ENCODE peak calls at places on chromosome 1, in four cellular contexts. F is ascending aorta, E is fibroblast of the aortic adventitia, X is WTC11. G is an unnamed sample.

GRCh38 chr1:27137022-27137542 is 17.8 kb downstream of the SLC9A1 start:
- DNase-seq in F (peak; percentile 77), E (no peak), X (no peak), G (no peak)

GRCh38 chr1:94596260-94596659 is 54.7 kb upstream of the F3 start:
- DNase-seq in F (no peak), E (no peak), X (no peak), G (no peak)

GRCh38 chr1:46487818-46488218 is 1.8 kb upstream of the DMBX1 start:
- DNase-seq in F (no peak), E (no peak), X (peak; percentile 71), G (peak; percentile 35)

GRCh38 chr1:89881415-89882058 is 60.7 kb downstream of the LRRC8D start:
- DNase-seq in F (no peak), E (no peak), X (no peak), G (no peak)

GRCh38 chr1:59026472-59026948 is 242.7 kb upstream of the JUN start:
- DNase-seq in F (peak; percentile 8), E (peak; percentile 87), X (no peak), G (no peak)

GRCh38 chr1:155207578-155208405 is at the start of gene THBS3:
- DNase-seq in F (peak; percentile 79), E (peak; percentile 48), X (no peak), G (no peak)

GRCh38 chr1:166111430-166111829 is 55.4 kb downstream of the FAM78B start:
- DNase-seq in F (no peak), E (no peak), X (no peak), G (no peak)

GRCh38 chr1:192879416-192879815 is 70.6 kb downstream of the RGS2 start:
- DNase-seq in F (no peak), E (peak; percentile 18), X (no peak), G (no peak)

DNA sequence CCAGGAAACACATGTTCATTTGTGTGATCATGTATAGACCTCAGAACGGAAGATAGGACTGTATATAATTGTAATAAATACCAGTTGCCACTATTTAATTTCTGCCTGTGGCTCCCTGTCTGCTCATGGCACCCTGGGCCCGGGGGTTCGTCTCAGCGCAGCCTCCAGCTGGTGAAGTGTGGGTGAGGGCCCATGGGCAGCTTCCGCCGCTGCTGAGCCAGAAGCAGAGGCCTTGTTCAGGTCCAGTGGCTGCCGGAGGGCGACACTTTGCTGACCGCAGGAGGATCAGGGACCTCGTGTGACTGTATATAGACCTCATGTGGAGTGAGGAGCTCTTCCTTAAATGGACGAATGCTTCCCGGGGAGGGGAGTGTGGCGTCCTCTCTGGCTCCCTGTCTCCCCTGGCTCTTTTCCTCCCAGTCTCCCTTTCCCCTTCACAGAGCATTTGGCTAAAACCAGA is 155.9 kb downstream of the PEX14 start:
- DNase-seq in F (no peak), E (no peak), X (no peak), G (no peak)
- TF ChIP-seq CTCF in F (no peak), E (no peak), X (no peak), G (no peak)

DNA sequence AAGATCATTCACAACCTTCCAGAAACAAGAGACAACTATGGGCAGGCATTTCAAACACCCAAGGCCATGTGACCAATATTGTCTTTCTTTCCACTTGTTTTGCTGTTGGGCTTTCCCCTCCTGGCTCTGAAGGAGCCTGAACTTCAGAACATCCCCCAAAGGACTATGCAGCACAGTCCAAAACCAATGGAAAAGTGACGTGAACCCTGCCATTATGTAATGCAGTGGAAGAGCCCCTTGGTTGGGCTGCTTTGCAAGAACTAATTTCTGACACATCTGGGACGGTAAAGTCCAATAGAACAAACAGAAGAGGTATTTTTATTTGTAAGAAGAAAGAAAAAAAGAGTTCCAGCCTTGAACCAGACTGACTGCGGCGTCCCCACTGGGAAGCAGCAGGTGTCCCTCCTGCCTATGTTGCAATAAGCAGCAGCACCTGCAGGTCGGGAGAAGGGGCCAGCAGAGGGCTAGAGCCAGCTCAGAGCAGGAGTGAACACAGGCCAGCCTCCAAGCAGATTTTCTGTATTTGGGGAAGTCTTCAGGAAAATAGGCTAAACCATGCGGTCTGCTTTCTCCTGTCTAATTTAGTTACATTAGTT is 116.7 kb downstream of the CDC7 start:
- DNase-seq in F (no peak), E (no peak), X (peak; percentile 67), G (peak; percentile 31)
- TF ChIP-seq CTCF in F (no peak), E (no peak), X (no peak), G (no peak)

DNA sequence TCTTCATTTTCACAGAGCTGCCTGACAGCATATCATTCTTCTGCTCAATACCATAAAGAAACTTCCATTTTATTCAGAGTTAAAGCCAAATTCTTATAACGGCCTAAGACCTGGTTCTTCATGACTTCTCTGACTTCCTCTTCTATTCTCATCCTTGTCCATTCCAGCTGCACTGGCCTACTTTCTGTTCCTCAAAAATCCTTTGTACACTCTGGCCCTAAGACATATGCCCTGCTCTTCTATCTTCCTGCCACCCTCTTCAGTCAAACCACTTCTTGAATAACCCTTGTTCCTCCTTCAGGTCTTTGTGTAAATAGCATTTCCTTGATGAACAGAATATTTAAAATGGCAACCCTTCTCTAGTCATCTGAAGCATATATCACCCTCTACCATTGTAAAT is 1338.7 kb upstream of the ADGRL2 start:
- DNase-seq in F (no peak), E (no peak), X (no peak), G (no peak)
- TF ChIP-seq CTCF in F (no peak), E (no peak), X (no peak), G (no peak)

GRCh38 chr1:247923941-247924340 is 748 bp upstream of the OR2AJ1 start:
- DNase-seq in F (no peak), E (no peak), X (peak; percentile 21), G (no peak)

GRCh38 chr1:247919952-247920351 is at the start of gene OR2T8:
- DNase-seq in F (no peak), E (no peak), X (no peak), G (no peak)

DNA sequence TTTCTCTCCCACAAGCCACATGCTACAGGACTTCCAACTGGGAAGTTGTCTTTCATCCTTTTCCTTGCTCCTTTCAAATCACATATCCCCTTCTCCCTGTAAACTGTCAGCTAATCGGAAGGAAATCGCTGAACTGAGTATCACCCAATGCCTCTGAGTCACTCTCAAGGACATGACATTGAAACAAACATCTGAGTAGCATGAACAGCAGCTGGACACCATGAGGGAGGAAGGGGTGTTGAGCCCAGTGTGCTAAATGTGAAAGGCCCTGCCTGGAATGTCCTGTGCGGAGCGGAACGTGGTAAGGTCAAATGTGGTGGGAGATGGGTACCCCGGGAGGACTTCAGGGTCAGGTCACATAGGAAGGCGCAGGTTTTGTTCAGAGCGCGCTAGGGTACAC is at the start of gene OR2AJ1:
- DNase-seq in F (no peak), E (no peak), X (no peak), G (no peak)
- TF ChIP-seq CTCF in F (no peak), E (no peak), X (no peak), G (no peak)

GRCh38 chr1:152348447-152348846 is 11.4 kb downstream of the FLG2 start:
- DNase-seq in F (no peak), E (no peak), X (no peak), G (peak; percentile 35)
- TF ChIP-seq CTCF in F (no peak), E (no peak), X (no peak), G (peak; percentile 15)

GRCh38 chr1:1300352-1300739 is 7.4 kb downstream of the ACAP3 start:
- DNase-seq in F (no peak), E (no peak), X (no peak), G (no peak)
- TF ChIP-seq CTCF in F (no peak), E (no peak), X (no peak), G (no peak)

GRCh38 chr1:113392541-113392940 is 2.2 kb downstream of the MAGI3 start:
- DNase-seq in F (no peak), E (peak; percentile 17), X (no peak), G (peak; percentile 22)

GRCh38 chr1:113391643-113392271 is 1.4 kb downstream of the MAGI3 start:
- DNase-seq in F (no peak), E (peak; percentile 30), X (no peak), G (peak; percentile 61)

GRCh38 chr1:113389356-113389952 is 861 bp upstream of the MAGI3 start:
- DNase-seq in F (no peak), E (no peak), X (no peak), G (no peak)

GRCh38 chr1:113389953-113390834 is at the start of gene MAGI3:
- DNase-seq in F (peak; percentile 98), E (peak; percentile 98), X (peak; percentile 99), G (peak; percentile 98)

DNA sequence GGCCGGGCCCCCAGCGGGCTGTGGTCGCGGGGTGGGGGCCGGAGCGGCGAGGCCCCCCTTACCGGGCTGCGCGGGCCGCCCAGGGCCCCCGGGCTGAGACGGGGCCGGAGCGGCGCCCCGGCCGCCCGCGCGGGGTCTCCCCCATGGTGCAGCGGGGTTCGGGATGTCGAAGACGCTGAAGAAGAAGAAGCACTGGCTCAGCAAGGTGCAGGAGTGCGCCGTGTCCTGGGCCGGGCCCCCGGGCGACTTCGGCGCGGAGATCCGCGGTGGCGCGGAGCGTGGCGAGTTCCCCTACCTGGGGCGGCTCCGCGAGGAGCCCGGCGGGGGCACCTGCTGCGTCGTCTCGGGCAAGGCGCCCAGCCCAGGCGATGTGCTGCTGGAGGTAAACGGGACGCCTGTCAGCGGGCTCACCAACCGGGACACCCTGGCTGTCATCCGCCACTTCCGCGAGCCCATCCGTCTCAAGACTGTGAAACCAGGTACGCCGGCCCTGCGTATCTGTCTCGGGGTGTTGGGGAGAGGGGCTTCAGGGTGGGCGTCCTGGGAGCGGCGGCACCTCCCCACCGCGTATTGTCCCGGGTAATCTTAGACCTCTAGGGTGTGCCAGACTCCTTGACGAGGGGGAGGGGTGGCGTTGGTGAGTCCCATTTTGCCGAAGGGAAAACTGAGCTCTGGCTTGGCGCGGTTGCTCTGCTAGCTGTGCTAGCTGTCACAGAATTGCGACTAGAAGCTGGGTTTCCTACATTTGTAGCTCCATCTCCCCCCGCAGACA is 742 bp downstream of the MAGI3 start:
- DNase-seq in F (peak; percentile 69), E (no peak), X (peak; percentile 39), G (peak; percentile 72)
- TF ChIP-seq CTCF in F (no peak), E (no peak), X (no peak), G (no peak)

DNA sequence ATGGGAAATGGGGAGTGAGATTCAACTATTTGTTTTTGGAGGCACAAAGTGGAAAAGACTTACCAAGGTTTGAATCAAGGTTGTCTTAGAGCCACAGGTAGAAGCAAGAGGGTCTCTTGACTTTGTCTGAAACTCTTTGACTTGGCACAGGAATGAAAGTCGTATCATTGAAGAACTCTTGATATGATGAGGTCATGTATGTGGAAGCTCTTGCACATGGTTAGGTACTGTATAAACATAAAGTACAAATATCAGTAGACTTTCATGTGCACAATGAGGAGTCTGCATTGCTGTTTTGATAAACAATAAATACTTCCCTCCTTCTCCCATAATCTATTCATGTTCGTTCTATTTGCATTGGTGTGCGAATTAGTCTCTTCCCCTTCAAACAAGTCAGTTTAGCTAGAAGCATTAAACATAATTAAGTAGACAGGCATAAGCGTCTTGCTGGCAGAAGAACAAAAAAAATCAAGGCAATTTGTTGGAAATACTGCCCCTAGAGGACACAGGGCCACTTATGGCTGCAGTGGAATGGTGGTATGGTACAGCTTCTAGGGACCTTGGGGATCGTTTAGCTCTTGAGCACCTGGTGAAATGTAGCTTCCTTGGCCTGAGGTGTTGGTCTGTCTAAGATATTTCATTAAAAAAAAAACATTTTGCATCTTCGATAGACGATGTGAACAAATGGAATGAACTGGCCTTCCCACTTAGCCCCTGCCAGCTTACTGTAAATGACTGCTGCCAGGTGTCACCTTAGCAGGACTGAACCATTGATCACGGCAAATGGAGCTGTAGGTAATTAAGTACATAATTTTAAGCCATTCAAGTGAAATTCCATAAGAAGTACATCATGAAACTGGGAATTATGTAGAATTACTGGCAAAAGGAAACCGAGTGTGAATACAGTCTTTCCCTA is 218.0 kb upstream of the GALNT2 start:
- DNase-seq in F (no peak), E (no peak), X (no peak), G (peak; percentile 69)
- TF ChIP-seq CTCF in F (no peak), E (peak; percentile 41), X (peak; percentile 36), G (peak; percentile 62)